ENCODE peak calls at places on chromosomes 16 and 17, in six cellular contexts. O is GM12865, U is lung, J is GM20000, N is ascending aorta, K is astrocyte. B is an unnamed sample.

GRCh38 chr16:3745751-3746355 is 28.5 kb upstream of the TRAP1 start:
- DNase-seq in O (no peak), K (peak; percentile 73), J (no peak), N (no peak), U (no peak), B (no peak)

GRCh38 chr16:11101695-11102522 is 154.1 kb downstream of the SOCS1 start:
- DNase-seq in N (no peak), K (peak; percentile 82), J (no peak), O (no peak), U (no peak), B (no peak)

GRCh38 chr17:80187493-80187892 is 17.7 kb downstream of the CARD14 start:
- DNase-seq in J (no peak), K (peak; percentile 5), U (peak; percentile 51), N (no peak), O (no peak), B (no peak)

GRCh38 chr17:17156107-17156506 is 50.0 kb downstream of the PLD6 start:
- DNase-seq in J (no peak), U (no peak), O (no peak), K (peak; percentile 82), N (no peak), B (no peak)

GRCh38 chr17:79545251-79546005 is 65.4 kb downstream of the RBFOX3 start:
- DNase-seq in K (no peak), O (no peak), U (no peak), N (no peak), J (no peak), B (no peak)

GRCh38 chr17:1958134-1958881 is 66.8 kb downstream of the RTN4RL1 start:
- DNase-seq in O (no peak), K (no peak), N (no peak), U (no peak), J (no peak), B (peak; percentile 80)

GRCh38 chr17:76446449-76447231 is 6.3 kb downstream of the UBE2O start:
- DNase-seq in O (no peak), N (no peak), J (no peak), U (peak; percentile 61), K (peak; percentile 90), B (no peak)

GRCh38 chr17:21162394-21162775 is 35.6 kb downstream of the DHRS7B start:
- DNase-seq in J (no peak), N (no peak), K (no peak), U (no peak), O (no peak), B (no peak)

GRCh38 chr17:9887521-9887920 is 17.6 kb downstream of the RCVRN start:
- DNase-seq in O (no peak), N (no peak), K (no peak), J (no peak), U (no peak), B (no peak)

GRCh38 chr16:65123846-65124513 is 2.1 kb upstream of the CDH11 start:
- DNase-seq in O (peak; percentile 8), U (no peak), N (no peak), K (no peak), J (no peak), B (no peak)

GRCh38 chr16:65122724-65122973 is 786 bp upstream of the CDH11 start:
- DNase-seq in O (no peak), K (no peak), U (no peak), N (no peak), J (no peak), B (no peak)

GRCh38 chr16:65122974-65123845 is 1.3 kb upstream of the CDH11 start:
- DNase-seq in N (peak; percentile 87), U (peak; percentile 39), O (no peak), K (peak; percentile 56), J (no peak), B (peak; percentile 42)

GRCh38 chr16:65120811-65121721 is 797 bp downstream of the CDH11 start:
- DNase-seq in N (peak; percentile 68), K (peak; percentile 39), O (no peak), J (no peak), U (no peak), B (peak; percentile 53)

DNA sequence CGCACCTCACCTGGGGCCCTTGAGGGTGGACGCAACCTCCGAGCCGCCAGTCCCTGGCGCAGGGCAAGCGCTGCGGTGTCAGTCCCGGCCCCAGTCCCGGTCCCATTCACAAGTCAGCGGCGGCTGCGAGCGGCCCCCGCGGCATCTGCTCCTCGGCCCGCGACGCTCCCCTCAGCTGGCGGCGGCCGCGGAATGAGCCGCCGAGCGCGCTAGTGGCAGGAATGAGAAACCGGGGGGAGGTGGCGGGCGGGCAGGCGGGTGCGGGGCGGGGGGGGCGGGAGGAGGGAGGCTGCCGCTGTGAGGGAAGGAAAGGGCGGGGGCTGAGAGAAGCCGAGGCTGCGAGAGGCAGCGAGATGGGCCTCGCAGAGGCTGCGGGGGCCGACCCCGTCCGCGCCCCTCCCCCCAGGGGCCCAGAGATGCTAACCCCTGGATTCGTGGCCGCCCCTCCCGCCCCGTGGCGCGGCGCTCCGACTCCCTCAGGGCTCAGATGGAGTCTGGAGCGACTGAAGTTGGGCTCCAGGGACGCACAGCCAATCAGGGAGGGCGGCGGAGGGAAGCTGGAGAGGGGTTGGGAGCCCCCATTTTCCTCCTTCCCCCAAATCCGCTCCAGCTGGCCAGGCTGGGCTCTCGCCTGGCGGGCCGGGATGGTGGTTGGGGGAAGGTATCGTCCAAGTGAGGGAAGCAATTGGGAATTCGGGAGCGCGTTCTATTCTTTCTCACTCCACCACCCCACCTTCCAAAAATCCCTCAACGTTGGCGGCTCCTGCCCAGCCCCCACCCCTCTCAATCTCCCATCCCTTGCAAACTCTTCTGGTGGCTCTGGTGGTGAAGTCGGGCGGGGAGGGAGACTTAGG is at the start of gene CDH11:
- DNase-seq in K (peak; percentile 82), O (no peak), U (peak; percentile 39), J (no peak), N (peak; percentile 85), B (peak; percentile 58)
- TF ChIP-seq CTCF in K (no peak), O (no peak), U (no peak), J (no peak), N (peak; percentile 60), B (no peak)

GRCh38 chr16:65660390-65660789 is 538.5 kb upstream of the CDH11 start:
- DNase-seq in N (no peak), K (peak; percentile 32), J (no peak), U (no peak), O (no peak), B (no peak)

GRCh38 chr16:65657556-65657955 is 535.7 kb upstream of the CDH11 start:
- DNase-seq in U (no peak), N (no peak), J (no peak), O (no peak), K (peak; percentile 35), B (no peak)

GRCh38 chr16:65657051-65657450 is 535.2 kb upstream of the CDH11 start:
- DNase-seq in K (no peak), U (no peak), J (no peak), O (no peak), N (no peak), B (no peak)

GRCh38 chr16:65655802-65656201 is 533.9 kb upstream of the CDH11 start:
- DNase-seq in K (no peak), N (no peak), U (no peak), O (no peak), J (no peak), B (no peak)

DNA sequence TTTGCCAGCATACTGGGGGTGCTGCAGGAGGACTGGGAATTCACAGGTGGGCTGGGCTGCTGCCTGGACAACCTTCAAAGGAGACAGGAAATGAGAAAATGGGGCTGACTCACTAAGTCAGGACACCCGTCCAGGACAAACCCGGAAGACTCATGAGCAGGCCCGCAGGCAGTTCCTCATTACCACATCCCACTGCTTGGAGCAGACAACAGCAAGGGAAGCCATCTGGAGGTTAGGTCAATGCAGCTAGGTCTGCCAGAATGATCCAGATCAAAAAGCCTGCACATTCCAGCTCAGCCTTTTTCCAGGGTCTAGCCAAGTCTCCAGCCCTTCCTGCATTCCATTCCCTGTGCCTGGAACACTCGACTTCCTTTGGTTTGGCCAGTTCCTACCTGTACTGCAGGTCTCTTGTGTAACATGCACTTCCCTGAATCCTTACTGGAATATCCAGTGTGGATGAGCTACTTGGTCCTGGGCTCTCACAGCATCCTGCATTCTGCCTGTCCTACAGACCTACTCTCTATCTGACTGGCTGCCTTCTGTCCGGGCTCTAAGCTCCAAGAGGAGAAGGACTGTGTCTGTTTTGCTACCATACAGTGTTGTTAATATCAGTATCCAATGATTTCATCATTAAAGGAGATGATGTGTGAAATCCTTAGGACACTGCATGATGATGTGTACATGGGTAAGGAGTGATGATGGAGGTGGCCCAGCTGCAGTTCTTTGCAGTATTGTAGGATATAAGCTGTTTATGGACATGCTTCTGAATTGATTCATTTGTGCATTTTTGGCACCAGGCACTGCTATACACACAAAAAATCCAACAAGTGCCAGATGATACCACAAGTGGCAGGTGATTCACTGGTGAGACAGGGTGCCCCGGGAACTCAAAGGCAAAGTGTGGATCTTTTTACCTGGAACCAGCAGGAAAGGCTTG is 536.7 kb upstream of the CDH11 start:
- DNase-seq in J (no peak), O (no peak), K (peak; percentile 98), U (no peak), N (no peak), B (no peak)
- TF ChIP-seq CTCF in J (no peak), O (no peak), K (no peak), U (no peak), N (no peak), B (no peak)

DNA sequence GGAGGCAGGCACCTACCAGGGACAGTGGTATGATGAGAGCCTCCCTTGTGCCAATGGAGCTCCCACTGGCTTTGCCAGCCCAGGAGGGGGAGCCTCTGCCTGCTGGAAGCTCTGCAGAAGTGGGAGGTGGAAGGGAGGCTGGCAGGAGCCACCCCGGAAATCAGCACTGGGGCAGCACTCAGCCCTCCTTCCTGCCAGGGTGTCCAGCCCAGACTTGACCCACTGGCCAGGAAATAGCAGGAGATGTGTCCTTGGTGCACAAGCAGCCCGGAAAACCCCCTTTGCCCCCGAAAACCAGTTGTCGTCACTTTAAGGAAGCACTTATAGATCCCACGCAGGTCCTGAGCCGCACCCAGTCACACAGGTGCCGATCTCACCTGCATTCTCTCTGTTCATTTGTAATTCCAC is 49.3 kb upstream of the CACNG4 start:
- DNase-seq in U (peak; percentile 32), J (no peak), O (peak; percentile 21), N (no peak), K (no peak), B (no peak)
- TF ChIP-seq CTCF in U (no peak), J (no peak), O (no peak), N (no peak), K (no peak), B (no peak)

GRCh38 chr17:34892864-34893263 is 68.4 kb downstream of the CCT6B start:
- DNase-seq in N (no peak), U (no peak), O (peak; percentile 5), K (no peak), J (no peak), B (peak; percentile 81)
- TF ChIP-seq CTCF in N (no peak), U (no peak), O (peak; percentile 44), K (no peak), J (peak; percentile 29), B (peak; percentile 60)